ENCODE peak calls at places on chromosome 22, in four cellular contexts. W, R, K and B are unnamed samples.

GRCh38 chr22:17781319-17782031 is 7.2 kb upstream of the BID start:
- DNase-seq in W (no peak), R (peak; percentile 65), K (no peak), B (peak; percentile 82)

GRCh38 chr22:29907753-29908515 is 25.0 kb downstream of the MTMR3 start:
- DNase-seq in W (peak; percentile 72), R (peak; percentile 73), K (peak; percentile 86), B (peak; percentile 95)

GRCh38 chr22:30348837-30349236 is 7.9 kb downstream of the SF3A1 start:
- DNase-seq in W (no peak), R (no peak), K (no peak), B (no peak)

GRCh38 chr22:23305922-23306374 is 125.6 kb downstream of the BCR start:
- DNase-seq in W (peak; percentile 78), R (peak; percentile 88), K (peak; percentile 85), B (no peak)

GRCh38 chr22:45709004-45709739 is 37.5 kb downstream of the ATXN10 start:
- DNase-seq in W (no peak), R (no peak), K (peak; percentile 29), B (no peak)

GRCh38 chr22:22945195-22945594 is 57.6 kb downstream of the IGLL5 start:
- DNase-seq in W (no peak), R (peak; percentile 7), K (no peak), B (no peak)

GRCh38 chr22:19478466-19479357 is at the start of gene UFD1:
- DNase-seq in W (peak; percentile 86), R (peak; percentile 93), K (peak; percentile 85), B (no peak)

GRCh38 chr22:30129636-30130035 is 49.4 kb downstream of the HORMAD2 start:
- DNase-seq in W (no peak), R (no peak), K (no peak), B (no peak)

GRCh38 chr22:21984793-21985192 is 2.2 kb upstream of the TOP3B start:
- DNase-seq in W (no peak), R (no peak), K (no peak), B (peak; percentile 22)

GRCh38 chr22:17346578-17346977 is 22.7 kb upstream of the CECR2 start:
- DNase-seq in W (no peak), R (no peak), K (no peak), B (no peak)

GRCh38 chr22:38228873-38229740 is 27.3 kb downstream of the MAFF start:
- DNase-seq in W (no peak), R (no peak), K (peak; percentile 85), B (peak; percentile 76)

GRCh38 chr22:41775976-41776375 is 24.5 kb upstream of the CCDC134 start:
- DNase-seq in W (no peak), R (no peak), K (no peak), B (no peak)

GRCh38 chr22:41725510-41726110 is 26.3 kb downstream of the MEI1 start:
- DNase-seq in W (no peak), R (no peak), K (no peak), B (peak; percentile 14)

GRCh38 chr22:37312549-37313183 is 30.4 kb downstream of the CYTH4 start:
- DNase-seq in W (no peak), R (peak; percentile 30), K (no peak), B (no peak)

GRCh38 chr22:19450363-19451175 is 3.1 kb upstream of the C22orf39 start:
- DNase-seq in W (no peak), R (no peak), K (no peak), B (no peak)

GRCh38 chr22:49780281-49780991 is 47.2 kb downstream of the BRD1 start:
- DNase-seq in W (no peak), R (no peak), K (no peak), B (no peak)

DNA sequence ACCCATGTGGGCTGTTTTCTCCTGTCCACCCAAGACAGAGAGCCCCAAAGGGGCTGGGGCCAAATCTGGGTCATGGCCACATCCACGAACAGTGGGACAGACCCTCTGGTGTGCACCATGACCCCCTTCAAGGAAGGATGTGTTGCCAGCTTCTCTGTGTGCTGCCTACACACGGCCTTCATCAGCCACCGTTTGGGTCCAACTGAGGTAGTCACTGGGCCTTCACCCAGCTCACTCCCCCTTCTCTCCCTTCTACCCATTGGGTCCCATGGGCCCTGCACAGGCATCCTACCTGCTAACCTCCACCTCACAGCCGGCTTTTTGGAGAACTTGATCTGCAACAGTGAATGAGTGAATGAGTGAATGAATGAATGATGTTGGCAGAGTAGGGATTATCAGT is 1484.9 kb downstream of the BRD1 start:
- DNase-seq in W (no peak), R (no peak), K (no peak), B (no peak)
- H3K4me1 ChIP-seq in W (no peaks in the 10 kb centered on the region), R (no peaks in the 10 kb centered on the region), K (no peaks in the 10 kb centered on the region), B (no peaks in the 10 kb centered on the region)

GRCh38 chr22:20573176-20573829 is 65.9 kb downstream of the MED15 start:
- DNase-seq in W (no peak), R (no peak), K (no peak), B (no peak)
- H3K4me1 ChIP-seq in W (peaks cover 43% of the 10 kb centered on the region), R (no peaks in the 10 kb centered on the region), K (peaks cover 42% of the 10 kb centered on the region), B (peaks cover 8% of the 10 kb centered on the region)

GRCh38 chr22:40218152-40218551 is 40.4 kb downstream of the TNRC6B start:
- DNase-seq in W (no peak), R (no peak), K (no peak), B (no peak)
- H3K4me1 ChIP-seq in W (peaks cover 84% of the 10 kb centered on the region), R (no peaks in the 10 kb centered on the region), K (peaks cover 37% of the 10 kb centered on the region), B (peaks cover 18% of the 10 kb centered on the region)

GRCh38 chr22:36014539-36015072 is 14.0 kb downstream of the RBFOX2 start:
- DNase-seq in W (no peak), R (no peak), K (no peak), B (no peak)

GRCh38 chr22:36016656-36017055 is 12.0 kb downstream of the RBFOX2 start:
- DNase-seq in W (no peak), R (no peak), K (no peak), B (no peak)

GRCh38 chr22:36015806-36016519 is 12.7 kb downstream of the RBFOX2 start:
- DNase-seq in W (no peak), R (no peak), K (no peak), B (no peak)

GRCh38 chr22:36015155-36015805 is 13.3 kb downstream of the RBFOX2 start:
- DNase-seq in W (no peak), R (no peak), K (no peak), B (no peak)

DNA sequence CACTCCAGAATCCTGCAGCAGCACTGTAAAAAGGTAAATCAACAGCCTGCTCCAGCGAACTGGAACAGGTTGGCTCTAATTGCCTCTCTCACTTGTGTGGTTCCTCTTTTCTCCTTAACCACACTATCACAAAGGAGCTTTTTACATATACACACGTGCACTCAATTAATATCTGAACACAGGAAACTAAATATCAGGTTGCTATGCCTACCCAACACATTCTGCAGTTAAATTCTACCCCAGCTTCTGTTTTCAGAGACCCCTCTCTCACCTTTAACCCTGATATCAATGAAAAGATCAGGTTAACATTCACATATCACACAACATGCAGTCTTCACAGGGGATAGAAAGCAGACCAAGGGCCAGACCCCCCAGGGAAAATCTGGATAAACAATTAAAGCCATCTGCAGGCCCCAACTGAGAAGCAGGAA is 10.9 kb downstream of the RBFOX2 start:
- DNase-seq in W (no peak), R (no peak), K (no peak), B (no peak)
- H3K4me1 ChIP-seq in W (peaks cover 77% of the 10 kb centered on the region), R (no peaks in the 10 kb centered on the region), K (peaks cover 41% of the 10 kb centered on the region), B (peaks cover 8% of the 10 kb centered on the region)

GRCh38 chr22:46737105-46737975 is 712 bp downstream of the CERK start:
- DNase-seq in W (peak; percentile 48), R (no peak), K (peak; percentile 53), B (no peak)
- H3K4me1 ChIP-seq in W (peaks cover 91% of the 10 kb centered on the region), R (peaks cover 9% of the 10 kb centered on the region), K (peaks cover 57% of the 10 kb centered on the region), B (no peaks in the 10 kb centered on the region)

DNA sequence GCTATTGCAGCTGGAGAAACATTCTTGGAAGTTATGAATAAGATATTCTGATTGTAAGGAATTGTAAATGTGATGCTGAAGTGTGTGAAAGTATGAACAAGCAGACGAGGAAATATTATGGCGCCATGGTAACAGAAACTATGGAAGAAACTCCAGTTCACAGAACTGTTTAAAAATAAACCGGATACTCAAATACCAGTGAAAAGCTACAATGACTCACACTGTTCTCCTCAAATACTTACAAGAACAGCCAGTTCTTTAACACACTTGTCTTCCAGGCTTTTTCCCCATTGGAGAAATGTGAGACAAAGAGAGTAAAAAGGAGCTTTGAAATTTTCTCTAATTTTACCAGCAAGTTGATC is 76.7 kb upstream of the ARFGAP3 start:
- DNase-seq in W (no peak), R (no peak), K (no peak), B (peak; percentile 77)
- H3K4me1 ChIP-seq in W (peaks cover 100% of the 10 kb centered on the region), R (peaks cover 44% of the 10 kb centered on the region), K (peaks cover 99% of the 10 kb centered on the region), B (peaks cover 28% of the 10 kb centered on the region)

DNA sequence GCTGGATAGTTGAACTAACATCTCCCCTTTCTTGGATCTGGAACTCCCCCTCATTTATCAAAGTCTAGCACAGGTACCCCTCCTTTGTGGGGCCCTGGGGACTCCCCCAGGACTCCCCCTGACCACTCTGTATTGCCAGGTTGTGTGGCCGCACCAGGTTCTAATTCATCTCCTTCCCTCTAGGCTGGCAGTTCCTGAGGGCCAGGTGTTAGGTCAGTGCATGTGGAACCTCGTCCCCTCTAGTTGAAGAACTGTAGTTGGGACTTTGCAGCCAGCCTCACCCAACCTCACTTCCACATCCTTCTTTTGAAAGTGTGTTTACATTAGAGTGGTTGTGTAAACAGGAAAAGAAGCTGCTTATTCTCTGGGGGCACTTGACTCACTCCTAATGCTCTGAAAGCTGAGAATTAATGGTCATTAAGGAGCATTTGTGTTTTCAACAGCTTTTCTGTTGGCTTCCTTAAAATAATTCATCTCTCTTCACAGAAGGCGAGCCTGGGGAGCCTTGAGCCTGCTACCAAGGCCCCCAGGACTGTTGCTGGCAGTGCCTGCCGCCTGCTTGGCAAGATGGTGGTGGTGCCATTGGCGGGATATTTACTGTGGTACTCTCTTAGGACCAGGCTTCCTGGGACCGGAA is 11.8 kb downstream of the UPB1 start:
- DNase-seq in W (no peak), R (peak; percentile 33), K (no peak), B (no peak)
- H3K4me1 ChIP-seq in W (peaks cover 43% of the 10 kb centered on the region), R (peaks cover 9% of the 10 kb centered on the region), K (peaks cover 16% of the 10 kb centered on the region), B (no peaks in the 10 kb centered on the region)

GRCh38 chr22:25754527-25755202 is 12.7 kb downstream of the MYO18B start:
- DNase-seq in W (peak; percentile 82), R (peak; percentile 87), K (peak; percentile 95), B (no peak)

GRCh38 chr22:25760294-25760693 is 18.3 kb downstream of the MYO18B start:
- DNase-seq in W (no peak), R (no peak), K (no peak), B (no peak)

GRCh38 chr22:25758316-25758715 is 16.3 kb downstream of the MYO18B start:
- DNase-seq in W (no peak), R (no peak), K (no peak), B (peak; percentile 73)

GRCh38 chr22:25759825-25760231 is 17.8 kb downstream of the MYO18B start:
- DNase-seq in W (no peak), R (no peak), K (no peak), B (peak; percentile 97)

GRCh38 chr22:25757686-25758085 is 15.7 kb downstream of the MYO18B start:
- DNase-seq in W (no peak), R (no peak), K (no peak), B (peak; percentile 79)
- H3K4me1 ChIP-seq in W (peaks cover 71% of the 10 kb centered on the region), R (no peaks in the 10 kb centered on the region), K (peaks cover 11% of the 10 kb centered on the region), B (peaks cover 16% of the 10 kb centered on the region)

DNA sequence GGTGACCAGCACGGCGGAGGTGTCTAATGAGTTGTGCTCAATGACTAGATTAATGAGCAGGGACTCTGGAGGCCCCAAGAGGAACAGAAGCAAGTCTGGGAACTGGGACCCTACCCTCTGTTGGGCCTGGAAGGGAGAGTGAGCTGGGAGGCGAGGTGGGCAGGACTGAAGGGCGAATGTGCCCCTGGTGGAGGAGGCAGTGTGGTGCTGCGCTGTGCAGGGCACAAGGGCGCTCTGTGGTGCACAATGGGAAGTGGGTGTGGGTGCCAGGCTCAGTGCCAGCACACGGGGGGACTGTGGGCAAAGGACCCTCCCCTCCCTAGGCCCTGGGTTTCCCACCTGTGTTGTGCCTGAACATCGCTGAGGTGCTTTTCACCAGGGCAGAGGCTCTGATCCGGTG is 57.5 kb upstream of the TTLL12 start:
- DNase-seq in W (no peak), R (no peak), K (no peak), B (no peak)
- H3K4me1 ChIP-seq in W (peaks cover 6% of the 10 kb centered on the region), R (peaks cover 1% of the 10 kb centered on the region), K (no peaks in the 10 kb centered on the region), B (no peaks in the 10 kb centered on the region)